ENCODE peak calls at places on chromosomes 1 and 21, in ten cellular contexts. Y, B, J, V, C, F, D, I, L and K are unnamed samples.

GRCh38 chr1:172909606-172910326 is 141.0 kb downstream of the TNFSF18 start:
- DNase-seq in Y (no peak), B (peak), J (no peak), V (no peak), C (no peak), F (no peak), D (peak), I (no peak), L (no peak), K (no peak)

GRCh38 chr1:55129194-55129728 is 85.9 kb downstream of the USP24 start:
- DNase-seq in Y (no peak), B (peak), J (no peak), V (no peak), C (no peak), F (no peak), D (no peak), I (no peak), L (no peak), K (no peak)

GRCh38 chr1:93588206-93588605 is 93.4 kb downstream of the BCAR3 start:
- DNase-seq in Y (no peak), B (peak), J (no peak), V (peak), C (no peak), F (no peak), D (no peak), I (no peak), L (no peak), K (no peak)

GRCh38 chr1:3821004-3821933 is 25.0 kb upstream of the LRRC47 start:
- DNase-seq in Y (no peak), B (no peak), J (no peak), V (no peak), C (no peak), F (no peak), D (no peak), I (no peak), L (no peak), K (peak)

GRCh38 chr1:204448321-204448964 is 36.8 kb upstream of the PPP1R15B start:
- DNase-seq in Y (peak), B (no peak), J (no peak), V (peak), C (no peak), F (no peak), D (no peak), I (peak), L (no peak), K (no peak)

GRCh38 chr21:21631961-21632360 is 633.8 kb downstream of the NCAM2 start:
- DNase-seq in Y (no peak), B (no peak), J (no peak), V (no peak), C (no peak), F (no peak), D (no peak), I (no peak), L (no peak), K (no peak)

GRCh38 chr1:59505596-59506028 is 208.7 kb downstream of the FGGY start:
- DNase-seq in Y (no peak), B (no peak), J (no peak), V (peak), C (no peak), F (no peak), D (no peak), I (no peak), L (no peak), K (no peak)

GRCh38 chr1:16088996-16089395 is 15.5 kb upstream of the FAM131C start:
- DNase-seq in Y (peak), B (peak), J (no peak), V (no peak), C (peak), F (no peak), D (peak), I (no peak), L (no peak), K (no peak)

GRCh38 chr21:14070968-14071367 is 139.8 kb downstream of the LIPI start:
- DNase-seq in Y (no peak), B (no peak), J (no peak), V (no peak), C (no peak), F (no peak), D (no peak), I (no peak), L (no peak), K (no peak)

GRCh38 chr1:32334274-32334861 is 1.7 kb downstream of the MARCKSL1 start:
- DNase-seq in Y (no peak), B (no peak), J (peak), V (no peak), C (no peak), F (peak), D (no peak), I (no peak), L (no peak), K (peak)

GRCh38 chr1:93609536-93609935 is 72.1 kb downstream of the BCAR3 start:
- DNase-seq in Y (no peak), B (no peak), J (no peak), V (no peak), C (no peak), F (no peak), D (no peak), I (no peak), L (no peak), K (no peak)

GRCh38 chr1:1759456-1760344 is 18.6 kb downstream of the NADK start:
- DNase-seq in Y (no peak), B (no peak), J (no peak), V (no peak), C (no peak), F (no peak), D (no peak), I (peak), L (no peak), K (no peak)

GRCh38 chr1:153386500-153386901 is 4.4 kb downstream of the S100A8 start:
- DNase-seq in Y (no peak), B (no peak), J (no peak), V (peak), C (peak), F (no peak), D (no peak), I (peak), L (no peak), K (no peak)

GRCh38 chr1:212224102-212224501 is 61.1 kb upstream of the PPP2R5A start:
- DNase-seq in Y (no peak), B (no peak), J (no peak), V (no peak), C (no peak), F (no peak), D (no peak), I (no peak), L (no peak), K (no peak)

GRCh38 chr1:247204177-247204647 is 32.4 kb upstream of the ZNF124 start:
- DNase-seq in Y (no peak), B (peak), J (no peak), V (peak), C (no peak), F (no peak), D (no peak), I (no peak), L (no peak), K (no peak)

GRCh38 chr1:160078392-160079195 is 2.7 kb upstream of the KCNJ9 start:
- DNase-seq in Y (peak), B (peak), J (peak), V (peak), C (no peak), F (peak), D (no peak), I (peak), L (no peak), K (peak)

GRCh38 chr1:225896937-225897549 is 8.1 kb upstream of the LEFTY1 start:
- DNase-seq in Y (peak), B (no peak), J (peak), V (no peak), C (no peak), F (peak), D (no peak), I (peak), L (no peak), K (no peak)

GRCh38 chr1:27872059-27872801 is at the start of gene THEMIS2:
- DNase-seq in Y (peak), B (peak), J (peak), V (peak), C (peak), F (peak), D (peak), I (peak), L (peak), K (peak)

GRCh38 chr1:28860332-28861073 is 48.5 kb downstream of the OPRD1 start:
- DNase-seq in Y (peak), B (peak), J (no peak), V (no peak), C (no peak), F (peak), D (peak), I (peak), L (no peak), K (peak)

GRCh38 chr1:156463874-156464273 is 36.7 kb downstream of the MEF2D start:
- DNase-seq in Y (no peak), B (no peak), J (no peak), V (no peak), C (no peak), F (no peak), D (no peak), I (no peak), L (no peak), K (no peak)

GRCh38 chr1:66598670-66599069 is 64.7 kb downstream of the SGIP1 start:
- DNase-seq in Y (no peak), B (peak), J (no peak), V (no peak), C (no peak), F (no peak), D (peak), I (no peak), L (no peak), K (no peak)

GRCh38 chr1:52676249-52676903 is 21.8 kb downstream of the COA7 start:
- DNase-seq in Y (no peak), B (no peak), J (no peak), V (no peak), C (peak), F (no peak), D (no peak), I (peak), L (no peak), K (no peak)

GRCh38 chr1:151540982-151541377 is 871 bp downstream of the TUFT1 start:
- DNase-seq in Y (peak), B (no peak), J (no peak), V (no peak), C (no peak), F (no peak), D (no peak), I (peak), L (no peak), K (peak)

GRCh38 chr1:167926486-167926997 is 9.9 kb upstream of the DCAF6 start:
- DNase-seq in Y (peak), B (no peak), J (no peak), V (no peak), C (no peak), F (no peak), D (no peak), I (peak), L (no peak), K (peak)

GRCh38 chr1:12179638-12180121 is 12.9 kb downstream of the TNFRSF1B start:
- DNase-seq in Y (no peak), B (no peak), J (no peak), V (no peak), C (no peak), F (no peak), D (no peak), I (no peak), L (no peak), K (no peak)

GRCh38 chr1:152622803-152623202 is at the start of gene LCE3A:
- DNase-seq in Y (no peak), B (no peak), J (peak), V (peak), C (no peak), F (no peak), D (no peak), I (no peak), L (no peak), K (no peak)

GRCh38 chr1:43836267-43836951 is 97.2 kb upstream of the ARTN start:
- DNase-seq in Y (peak), B (no peak), J (peak), V (peak), C (peak), F (peak), D (no peak), I (peak), L (peak), K (no peak)

GRCh38 chr1:223413216-223413615 is 20.0 kb downstream of the CCDC185 start:
- DNase-seq in Y (no peak), B (no peak), J (no peak), V (no peak), C (no peak), F (no peak), D (no peak), I (no peak), L (no peak), K (no peak)
- TF ChIP-seq CTCF in Y (no peak), B (no peak), J (no peak), V (no peak), C (no peak), F (no peak), D (no peak), I (no peak), L (no peak), K (no peak)

GRCh38 chr21:36754241-36754881 is 55.4 kb downstream of the SIM2 start:
- DNase-seq in Y (no peak), B (no peak), J (no peak), V (no peak), C (no peak), F (no peak), D (no peak), I (no peak), L (no peak), K (no peak)
- TF ChIP-seq CTCF in Y (no peak), B (no peak), J (no peak), V (no peak), C (no peak), F (no peak), D (no peak), I (no peak), L (no peak), K (no peak)

DNA sequence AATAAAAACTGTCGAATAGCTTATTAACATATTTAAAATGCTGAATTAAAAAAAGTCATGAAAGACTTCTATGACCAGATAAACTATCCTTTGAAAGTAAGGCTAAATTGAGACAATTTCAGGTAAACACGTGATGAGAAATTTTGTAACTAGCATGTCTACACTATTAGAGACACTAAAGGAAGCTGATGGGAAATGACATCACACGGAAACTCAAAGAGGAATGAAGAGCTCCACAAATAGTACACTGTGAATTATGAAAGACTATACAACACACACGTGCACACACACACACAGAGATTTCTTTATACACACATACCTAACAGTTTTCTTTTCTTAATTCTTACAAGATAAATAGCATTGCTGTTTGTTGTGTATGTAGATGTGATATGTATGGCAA is 70.9 kb upstream of the PLA2G4A start:
- DNase-seq in Y (no peak), B (no peak), J (no peak), V (no peak), C (no peak), F (no peak), D (no peak), I (no peak), L (no peak), K (no peak)
- TF ChIP-seq CTCF in Y (no peak), B (no peak), J (no peak), V (no peak), C (no peak), F (no peak), D (no peak), I (no peak), L (no peak), K (no peak)

GRCh38 chr1:35930593-35931423 is at the start of gene AGO3:
- DNase-seq in Y (peak), B (peak), J (peak), V (peak), C (peak), F (peak), D (peak), I (peak), L (peak), K (peak)
- TF ChIP-seq CTCF in Y (no peak), B (no peak), J (no peak), V (no peak), C (no peak), F (no peak), D (no peak), I (no peak), L (no peak), K (no peak)

GRCh38 chr1:7679873-7680790 is 91.0 kb upstream of the VAMP3 start:
- DNase-seq in Y (peak), B (peak), J (no peak), V (peak), C (peak), F (peak), D (peak), I (peak), L (peak), K (peak)
- TF ChIP-seq CTCF in Y (no peak), B (no peak), J (no peak), V (no peak), C (no peak), F (no peak), D (no peak), I (no peak), L (no peak), K (no peak)

GRCh38 chr21:35896060-35896459 is 164.3 kb downstream of the SETD4 start:
- DNase-seq in Y (no peak), B (no peak), J (peak), V (no peak), C (no peak), F (peak), D (no peak), I (no peak), L (no peak), K (no peak)
- TF ChIP-seq CTCF in Y (no peak), B (no peak), J (no peak), V (no peak), C (no peak), F (no peak), D (no peak), I (no peak), L (no peak), K (no peak)

GRCh38 chr1:220880367-220880680 is 1.1 kb downstream of the HLX start:
- DNase-seq in Y (no peak), B (no peak), J (no peak), V (no peak), C (no peak), F (no peak), D (no peak), I (no peak), L (no peak), K (no peak)

GRCh38 chr1:220880726-220881506 is 1.7 kb downstream of the HLX start:
- DNase-seq in Y (peak), B (no peak), J (no peak), V (peak), C (peak), F (peak), D (no peak), I (peak), L (peak), K (peak)

GRCh38 chr1:220878223-220879081 is 791 bp upstream of the HLX start:
- DNase-seq in Y (no peak), B (no peak), J (no peak), V (peak), C (peak), F (peak), D (no peak), I (peak), L (no peak), K (peak)

GRCh38 chr1:220879090-220879508 is at the start of gene HLX:
- DNase-seq in Y (peak), B (peak), J (peak), V (peak), C (peak), F (peak), D (peak), I (peak), L (peak), K (peak)

DNA sequence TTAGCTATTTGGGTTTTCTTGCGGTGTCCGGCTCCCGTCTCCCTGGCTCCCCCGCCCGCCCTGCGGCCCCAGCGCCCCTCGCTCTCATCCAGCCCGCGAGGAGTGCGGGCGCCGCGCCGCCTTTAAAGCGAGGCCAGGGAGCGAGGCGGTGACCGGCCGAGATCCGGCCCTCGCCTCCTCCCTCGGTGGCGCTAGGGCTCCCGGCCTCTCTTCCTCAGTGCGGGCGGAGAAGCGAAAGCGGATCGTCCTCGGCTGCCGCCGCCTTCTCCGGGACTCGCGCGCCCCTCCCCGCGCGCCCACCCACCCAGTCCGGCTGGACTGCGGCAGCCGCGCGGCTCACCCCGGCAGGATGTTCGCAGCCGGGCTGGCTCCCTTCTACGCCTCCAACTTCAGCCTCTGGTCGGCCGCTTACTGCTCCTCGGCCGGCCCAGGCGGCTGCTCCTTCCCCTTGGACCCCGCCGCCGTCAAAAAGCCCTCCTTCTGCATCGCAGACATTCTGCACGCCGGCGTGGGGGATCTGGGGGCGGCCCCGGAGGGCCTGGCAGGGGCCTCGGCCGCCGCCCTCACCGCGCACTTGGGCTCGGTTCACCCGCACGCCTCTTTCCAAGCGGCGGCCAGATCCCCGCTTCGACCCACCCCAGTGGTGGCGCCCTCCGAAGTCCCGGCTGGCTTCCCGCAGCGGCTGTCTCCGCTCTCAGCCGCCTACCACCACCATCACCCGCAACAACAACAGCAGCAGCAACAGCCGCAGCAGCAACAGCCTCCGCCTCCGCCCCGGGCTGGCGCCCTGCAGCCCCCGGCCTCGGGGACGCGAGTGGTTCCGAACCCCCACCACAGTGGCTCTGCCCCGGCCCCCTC is 495 bp downstream of the HLX start:
- DNase-seq in Y (peak), B (peak), J (peak), V (no peak), C (peak), F (peak), D (no peak), I (no peak), L (peak), K (peak)
- TF ChIP-seq CTCF in Y (peak), B (peak), J (no peak), V (no peak), C (no peak), F (no peak), D (peak), I (no peak), L (no peak), K (no peak)

GRCh38 chr1:164440222-164440621 is 118.8 kb upstream of the PBX1 start:
- DNase-seq in Y (peak), B (no peak), J (no peak), V (peak), C (peak), F (no peak), D (no peak), I (no peak), L (peak), K (no peak)
- TF ChIP-seq CTCF in Y (peak), B (peak), J (no peak), V (peak), C (peak), F (no peak), D (peak), I (no peak), L (peak), K (no peak)